ENCODE peak calls at places on chromosome 1, in nine cellular contexts. One of them, this sample, is unnamed.

GRCh38 chr1:50271968-50272578 is 151.2 kb downstream of the DMRTA2 start:
- DNase-seq in CD4-positive, alpha-beta memory T cell: no peak
- DNase-seq in stomach: peak; percentile 29
- DNase-seq in RWPE1: peak; percentile 37
- DNase-seq in endothelial cell of umbilical vein: peak; percentile 3
- DNase-seq in pancreas: no peak
- DNase-seq in mammary epithelial cell: peak; percentile 12
- DNase-seq in astrocyte: no peak
- DNase-seq in thoracic aorta: no peak
- DNase-seq in this sample: no peak

GRCh38 chr1:58765016-58765415 is 18.8 kb downstream of the JUN start:
- DNase-seq in CD4-positive, alpha-beta memory T cell: no peak
- DNase-seq in stomach: no peak
- DNase-seq in RWPE1: no peak
- DNase-seq in endothelial cell of umbilical vein: peak; percentile 33
- DNase-seq in pancreas: no peak
- DNase-seq in mammary epithelial cell: no peak
- DNase-seq in astrocyte: no peak
- DNase-seq in thoracic aorta: no peak
- DNase-seq in this sample: no peak

GRCh38 chr1:48066951-48067350 is 69.8 kb upstream of the TRABD2B start:
- DNase-seq in CD4-positive, alpha-beta memory T cell: no peak
- DNase-seq in stomach: no peak
- DNase-seq in RWPE1: no peak
- DNase-seq in endothelial cell of umbilical vein: no peak
- DNase-seq in pancreas: no peak
- DNase-seq in mammary epithelial cell: no peak
- DNase-seq in astrocyte: no peak
- DNase-seq in thoracic aorta: no peak
- DNase-seq in this sample: no peak

GRCh38 chr1:99544328-99544727 is 101.6 kb upstream of the PALMD start:
- DNase-seq in CD4-positive, alpha-beta memory T cell: no peak
- DNase-seq in stomach: no peak
- DNase-seq in RWPE1: peak; percentile 36
- DNase-seq in endothelial cell of umbilical vein: peak; percentile 87
- DNase-seq in pancreas: no peak
- DNase-seq in mammary epithelial cell: peak; percentile 92
- DNase-seq in astrocyte: peak; percentile 60
- DNase-seq in thoracic aorta: no peak
- DNase-seq in this sample: no peak

GRCh38 chr1:17535300-17535937 is 4.1 kb upstream of the ARHGEF10L start:
- DNase-seq in CD4-positive, alpha-beta memory T cell: no peak
- DNase-seq in stomach: no peak
- DNase-seq in RWPE1: no peak
- DNase-seq in endothelial cell of umbilical vein: no peak
- DNase-seq in pancreas: no peak
- DNase-seq in mammary epithelial cell: no peak
- DNase-seq in astrocyte: no peak
- DNase-seq in thoracic aorta: no peak
- DNase-seq in this sample: no peak

GRCh38 chr1:55334797-55335196 is 119.6 kb upstream of the USP24 start:
- DNase-seq in CD4-positive, alpha-beta memory T cell: no peak
- DNase-seq in stomach: no peak
- DNase-seq in RWPE1: no peak
- DNase-seq in endothelial cell of umbilical vein: no peak
- DNase-seq in pancreas: no peak
- DNase-seq in mammary epithelial cell: no peak
- DNase-seq in astrocyte: no peak
- DNase-seq in thoracic aorta: no peak
- DNase-seq in this sample: no peak

GRCh38 chr1:22889213-22889827 is 83.3 kb downstream of the LACTBL1 start:
- DNase-seq in CD4-positive, alpha-beta memory T cell: no peak
- DNase-seq in stomach: no peak
- DNase-seq in RWPE1: peak; percentile 69
- DNase-seq in endothelial cell of umbilical vein: peak; percentile 81
- DNase-seq in pancreas: no peak
- DNase-seq in mammary epithelial cell: no peak
- DNase-seq in astrocyte: peak; percentile 25
- DNase-seq in thoracic aorta: no peak
- DNase-seq in this sample: peak; percentile 92

GRCh38 chr1:69103705-69104385 is 463.9 kb upstream of the LRRC7 start:
- DNase-seq in CD4-positive, alpha-beta memory T cell: no peak
- DNase-seq in stomach: no peak
- DNase-seq in RWPE1: no peak
- DNase-seq in endothelial cell of umbilical vein: no peak
- DNase-seq in pancreas: no peak
- DNase-seq in mammary epithelial cell: peak; percentile 8
- DNase-seq in astrocyte: no peak
- DNase-seq in thoracic aorta: no peak
- DNase-seq in this sample: no peak

GRCh38 chr1:39147099-39148025 is 57.1 kb upstream of the MACF1 start:
- DNase-seq in CD4-positive, alpha-beta memory T cell: no peak
- DNase-seq in stomach: no peak
- DNase-seq in RWPE1: no peak
- DNase-seq in endothelial cell of umbilical vein: peak; percentile 51
- DNase-seq in pancreas: no peak
- DNase-seq in mammary epithelial cell: no peak
- DNase-seq in astrocyte: no peak
- DNase-seq in thoracic aorta: no peak
- DNase-seq in this sample: no peak

DNA sequence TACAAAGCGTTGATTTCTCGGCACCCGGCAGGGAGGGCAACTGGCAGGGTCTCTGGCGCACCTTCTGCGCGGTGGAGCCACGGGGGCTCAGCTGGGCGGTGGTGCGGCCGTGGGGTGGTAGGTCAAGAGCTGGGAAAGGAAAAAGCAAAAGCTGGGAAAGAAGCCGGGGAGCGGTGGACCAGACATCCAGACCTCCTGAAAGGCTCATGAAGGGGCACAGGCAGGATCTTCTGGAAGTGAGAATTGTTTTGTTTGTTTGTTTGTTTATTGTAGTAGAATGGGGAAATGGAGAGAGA is 7.2 kb upstream of the RNU1-1 start:
- DNase-seq in CD4-positive, alpha-beta memory T cell: no peak
- DNase-seq in stomach: no peak
- DNase-seq in RWPE1: no peak
- DNase-seq in endothelial cell of umbilical vein: no peak
- DNase-seq in pancreas: no peak
- DNase-seq in mammary epithelial cell: no peak
- DNase-seq in astrocyte: no peak
- DNase-seq in thoracic aorta: no peak
- DNase-seq in this sample: no peak
- H3K27ac ChIP-seq in CD4-positive, alpha-beta memory T cell: no peak overlapping the region
- H3K27ac ChIP-seq in stomach: no peak overlapping the region
- H3K27ac ChIP-seq in RWPE1: no peak overlapping the region
- H3K27ac ChIP-seq in endothelial cell of umbilical vein: no peak overlapping the region
- H3K27ac ChIP-seq in pancreas: no peak overlapping the region
- H3K27ac ChIP-seq in mammary epithelial cell: no peak overlapping the region
- H3K27ac ChIP-seq in astrocyte: no peak overlapping the region
- H3K27ac ChIP-seq in thoracic aorta: no peak overlapping the region
- H3K27ac ChIP-seq in this sample: no peak overlapping the region

GRCh38 chr1:91770675-91771074 is 115.3 kb downstream of the TGFBR3 start:
- DNase-seq in CD4-positive, alpha-beta memory T cell: no peak
- DNase-seq in stomach: no peak
- DNase-seq in RWPE1: no peak
- DNase-seq in endothelial cell of umbilical vein: no peak
- DNase-seq in pancreas: no peak
- DNase-seq in mammary epithelial cell: no peak
- DNase-seq in astrocyte: no peak
- DNase-seq in thoracic aorta: no peak
- DNase-seq in this sample: no peak

GRCh38 chr1:91766883-91767282 is 119.1 kb downstream of the TGFBR3 start:
- DNase-seq in CD4-positive, alpha-beta memory T cell: no peak
- DNase-seq in stomach: no peak
- DNase-seq in RWPE1: no peak
- DNase-seq in endothelial cell of umbilical vein: no peak
- DNase-seq in pancreas: no peak
- DNase-seq in mammary epithelial cell: no peak
- DNase-seq in astrocyte: no peak
- DNase-seq in thoracic aorta: no peak
- DNase-seq in this sample: no peak

GRCh38 chr1:91769698-91770232 is 116.2 kb downstream of the TGFBR3 start:
- DNase-seq in CD4-positive, alpha-beta memory T cell: no peak
- DNase-seq in stomach: no peak
- DNase-seq in RWPE1: no peak
- DNase-seq in endothelial cell of umbilical vein: no peak
- DNase-seq in pancreas: no peak
- DNase-seq in mammary epithelial cell: no peak
- DNase-seq in astrocyte: no peak
- DNase-seq in thoracic aorta: no peak
- DNase-seq in this sample: no peak

GRCh38 chr1:91768120-91768519 is 117.8 kb downstream of the TGFBR3 start:
- DNase-seq in CD4-positive, alpha-beta memory T cell: no peak
- DNase-seq in stomach: no peak
- DNase-seq in RWPE1: no peak
- DNase-seq in endothelial cell of umbilical vein: no peak
- DNase-seq in pancreas: no peak
- DNase-seq in mammary epithelial cell: no peak
- DNase-seq in astrocyte: no peak
- DNase-seq in thoracic aorta: no peak
- DNase-seq in this sample: no peak

GRCh38 chr1:91768786-91769697 is 116.9 kb downstream of the TGFBR3 start:
- DNase-seq in CD4-positive, alpha-beta memory T cell: no peak
- DNase-seq in stomach: no peak
- DNase-seq in RWPE1: no peak
- DNase-seq in endothelial cell of umbilical vein: no peak
- DNase-seq in pancreas: no peak
- DNase-seq in mammary epithelial cell: peak; percentile 14
- DNase-seq in astrocyte: peak; percentile 71
- DNase-seq in thoracic aorta: no peak
- DNase-seq in this sample: no peak
- H3K27ac ChIP-seq in CD4-positive, alpha-beta memory T cell: no peak overlapping the region
- H3K27ac ChIP-seq in stomach: no peak overlapping the region
- H3K27ac ChIP-seq in RWPE1: no peak overlapping the region
- H3K27ac ChIP-seq in endothelial cell of umbilical vein: no peak overlapping the region
- H3K27ac ChIP-seq in pancreas: no peak overlapping the region
- H3K27ac ChIP-seq in mammary epithelial cell: no peak overlapping the region
- H3K27ac ChIP-seq in astrocyte: no peak overlapping the region
- H3K27ac ChIP-seq in thoracic aorta: no peak overlapping the region
- H3K27ac ChIP-seq in this sample: peak overlapping the region; percentile 35

GRCh38 chr1:36179220-36179600 is 23.2 kb downstream of the MAP7D1 start:
- DNase-seq in CD4-positive, alpha-beta memory T cell: no peak
- DNase-seq in stomach: no peak
- DNase-seq in RWPE1: no peak
- DNase-seq in endothelial cell of umbilical vein: no peak
- DNase-seq in pancreas: no peak
- DNase-seq in mammary epithelial cell: no peak
- DNase-seq in astrocyte: no peak
- DNase-seq in thoracic aorta: no peak
- DNase-seq in this sample: peak; percentile 31

GRCh38 chr1:36175137-36176095 is 19.5 kb downstream of the MAP7D1 start:
- DNase-seq in CD4-positive, alpha-beta memory T cell: no peak
- DNase-seq in stomach: peak; percentile 35
- DNase-seq in RWPE1: no peak
- DNase-seq in endothelial cell of umbilical vein: no peak
- DNase-seq in pancreas: peak; percentile 52
- DNase-seq in mammary epithelial cell: no peak
- DNase-seq in astrocyte: peak; percentile 39
- DNase-seq in thoracic aorta: no peak
- DNase-seq in this sample: peak; percentile 94

GRCh38 chr1:36176151-36176949 is 20.4 kb downstream of the MAP7D1 start:
- DNase-seq in CD4-positive, alpha-beta memory T cell: no peak
- DNase-seq in stomach: no peak
- DNase-seq in RWPE1: no peak
- DNase-seq in endothelial cell of umbilical vein: no peak
- DNase-seq in pancreas: no peak
- DNase-seq in mammary epithelial cell: no peak
- DNase-seq in astrocyte: no peak
- DNase-seq in thoracic aorta: no peak
- DNase-seq in this sample: peak; percentile 65

GRCh38 chr1:36178479-36179219 is 22.7 kb downstream of the MAP7D1 start:
- DNase-seq in CD4-positive, alpha-beta memory T cell: no peak
- DNase-seq in stomach: peak; percentile 85
- DNase-seq in RWPE1: no peak
- DNase-seq in endothelial cell of umbilical vein: no peak
- DNase-seq in pancreas: peak; percentile 82
- DNase-seq in mammary epithelial cell: no peak
- DNase-seq in astrocyte: no peak
- DNase-seq in thoracic aorta: no peak
- DNase-seq in this sample: peak; percentile 74

DNA sequence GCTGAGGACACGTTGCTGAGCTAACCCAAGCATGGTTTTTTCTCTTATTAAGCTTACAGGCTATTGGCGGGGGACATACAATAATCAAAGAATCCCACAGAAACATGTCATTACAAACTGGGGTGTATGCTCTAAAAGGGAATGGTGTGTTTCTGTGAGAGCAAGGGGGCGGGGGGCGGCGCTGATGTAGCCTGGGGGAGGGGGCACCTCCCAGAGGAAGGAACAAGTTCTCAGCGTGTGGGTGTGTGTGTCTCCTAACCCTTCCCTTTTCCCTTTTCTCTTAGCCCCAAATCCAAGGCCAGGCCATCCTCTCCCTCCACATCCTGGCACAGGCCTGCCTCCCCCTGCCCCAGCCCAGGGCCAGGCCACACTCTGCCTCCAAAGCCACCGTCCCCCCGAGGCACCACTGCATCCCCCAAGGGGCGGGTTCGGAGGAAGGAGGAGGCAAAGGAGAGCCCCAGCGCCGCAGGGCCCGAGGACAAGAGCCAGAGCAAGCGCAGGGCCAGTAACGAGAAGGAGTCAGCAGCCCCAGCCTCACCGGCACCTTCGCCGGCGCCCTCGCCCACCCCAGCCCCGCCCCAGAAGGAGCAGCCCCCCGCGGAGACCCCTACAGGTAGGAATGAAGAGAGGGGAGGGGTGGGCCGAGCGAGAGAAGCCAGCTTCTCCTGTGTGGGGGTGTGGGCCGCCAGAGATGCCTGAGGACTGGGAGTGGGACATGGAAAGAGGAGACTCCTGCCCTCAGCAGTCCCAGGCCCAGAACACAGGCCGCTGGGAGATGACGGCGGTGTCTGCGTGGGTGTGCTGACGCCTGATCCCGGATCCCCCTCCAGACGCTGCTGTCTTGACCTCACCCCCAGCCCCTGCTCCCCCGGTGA is 21.9 kb downstream of the MAP7D1 start:
- DNase-seq in CD4-positive, alpha-beta memory T cell: no peak
- DNase-seq in stomach: no peak
- DNase-seq in RWPE1: no peak
- DNase-seq in endothelial cell of umbilical vein: no peak
- DNase-seq in pancreas: no peak
- DNase-seq in mammary epithelial cell: no peak
- DNase-seq in astrocyte: no peak
- DNase-seq in thoracic aorta: no peak
- DNase-seq in this sample: peak; percentile 58
- H3K27ac ChIP-seq in CD4-positive, alpha-beta memory T cell: no peak overlapping the region
- H3K27ac ChIP-seq in stomach: no peak overlapping the region
- H3K27ac ChIP-seq in RWPE1: peak overlapping the region; percentile 67
- H3K27ac ChIP-seq in endothelial cell of umbilical vein: no peak overlapping the region
- H3K27ac ChIP-seq in pancreas: peak overlapping the region; percentile 39
- H3K27ac ChIP-seq in mammary epithelial cell: no peak overlapping the region
- H3K27ac ChIP-seq in astrocyte: no peak overlapping the region
- H3K27ac ChIP-seq in thoracic aorta: peak overlapping the region; percentile 44
- H3K27ac ChIP-seq in this sample: no peak overlapping the region

DNA sequence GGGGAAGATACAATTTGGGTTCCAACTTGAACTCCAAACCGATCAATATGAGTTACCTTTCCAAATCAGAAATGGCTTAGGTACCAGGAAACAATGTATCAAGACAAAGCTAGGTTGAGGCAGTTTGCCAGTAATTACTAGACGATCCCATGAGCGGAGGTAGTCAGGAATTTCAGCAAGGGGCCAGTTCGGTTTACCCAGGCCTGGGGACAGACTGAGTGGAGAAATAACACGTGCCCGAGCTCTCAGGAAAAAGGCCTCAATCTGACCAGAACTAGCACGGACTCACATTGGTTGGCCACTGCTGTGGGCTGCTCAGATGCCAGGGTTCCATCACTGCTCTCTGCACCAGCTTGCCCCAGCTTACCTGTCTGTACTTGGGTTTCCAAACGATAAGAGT is 15.3 kb downstream of the CLSTN1 start:
- DNase-seq in CD4-positive, alpha-beta memory T cell: no peak
- DNase-seq in stomach: no peak
- DNase-seq in RWPE1: no peak
- DNase-seq in endothelial cell of umbilical vein: no peak
- DNase-seq in pancreas: no peak
- DNase-seq in mammary epithelial cell: no peak
- DNase-seq in astrocyte: no peak
- DNase-seq in thoracic aorta: no peak
- DNase-seq in this sample: no peak
- H3K27ac ChIP-seq in CD4-positive, alpha-beta memory T cell: no peak overlapping the region
- H3K27ac ChIP-seq in stomach: no peak overlapping the region
- H3K27ac ChIP-seq in RWPE1: peak overlapping the region; percentile 63
- H3K27ac ChIP-seq in endothelial cell of umbilical vein: no peak overlapping the region
- H3K27ac ChIP-seq in pancreas: peak overlapping the region; percentile 11
- H3K27ac ChIP-seq in mammary epithelial cell: no peak overlapping the region
- H3K27ac ChIP-seq in astrocyte: no peak overlapping the region
- H3K27ac ChIP-seq in thoracic aorta: no peak overlapping the region
- H3K27ac ChIP-seq in this sample: no peak overlapping the region

This sample was measured in osteoblast.